ENCODE peak calls at places on chromosome 11, in four cellular contexts. One of them, this sample, is unnamed.

GRCh38 chr11:3157381-3158130 is 7.6 kb downstream of the OSBPL5 start:
- DNase-seq in HCT116: no peak
- DNase-seq in KBM-7: no peak
- DNase-seq in T follicular helper cell: no peak
- DNase-seq in this sample: no peak

GRCh38 chr11:22666700-22667439 is 459 bp downstream of the GAS2 start:
- DNase-seq in HCT116: no peak
- DNase-seq in KBM-7: no peak
- DNase-seq in T follicular helper cell: no peak
- DNase-seq in this sample: no peak

GRCh38 chr11:134405841-134406240 is 6.2 kb downstream of the B3GAT1 start:
- DNase-seq in KBM-7: no peak
- DNase-seq in HCT116: no peak
- DNase-seq in T follicular helper cell: no peak
- DNase-seq in this sample: no peak

GRCh38 chr11:93143186-93143585 is 54.6 kb downstream of the SLC36A4 start:
- DNase-seq in HCT116: no peak
- DNase-seq in T follicular helper cell: no peak
- DNase-seq in KBM-7: no peak
- DNase-seq in this sample: no peak

GRCh38 chr11:26901162-26901561 is 92.8 kb upstream of the FIBIN start:
- DNase-seq in T follicular helper cell: no peak
- DNase-seq in KBM-7: no peak
- DNase-seq in HCT116: no peak
- DNase-seq in this sample: no peak

GRCh38 chr11:74463216-74463615 is 4.1 kb downstream of the KCNE3 start:
- DNase-seq in T follicular helper cell: no peak
- DNase-seq in HCT116: no peak
- DNase-seq in KBM-7: no peak
- DNase-seq in this sample: no peak

GRCh38 chr11:2580444-2581050 is 119.2 kb downstream of the KCNQ1OT1 start:
- DNase-seq in HCT116: no peak
- DNase-seq in T follicular helper cell: no peak
- DNase-seq in KBM-7: no peak
- DNase-seq in this sample: no peak

GRCh38 chr11:44256673-44257291 is 53.2 kb downstream of the ALX4 start:
- DNase-seq in KBM-7: no peak
- DNase-seq in HCT116: no peak
- DNase-seq in T follicular helper cell: no peak
- DNase-seq in this sample: no peak

GRCh38 chr11:71454470-71455113 is 1.6 kb downstream of the NADSYN1 start:
- DNase-seq in HCT116: no peak
- DNase-seq in KBM-7: no peak
- DNase-seq in T follicular helper cell: peak; percentile 39
- DNase-seq in this sample: no peak

GRCh38 chr11:132519226-132519860 is 1013.0 kb downstream of the OPCML start:
- DNase-seq in T follicular helper cell: no peak
- DNase-seq in HCT116: no peak
- DNase-seq in KBM-7: no peak
- DNase-seq in this sample: no peak

GRCh38 chr11:72037554-72038311 is 39.0 kb downstream of the IL18BP start:
- DNase-seq in HCT116: no peak
- DNase-seq in KBM-7: no peak
- DNase-seq in T follicular helper cell: no peak
- DNase-seq in this sample: no peak

GRCh38 chr11:76205252-76206076 is 838 bp downstream of the WNT11 start:
- DNase-seq in T follicular helper cell: no peak
- DNase-seq in HCT116: no peak
- DNase-seq in KBM-7: no peak
- DNase-seq in this sample: no peak

GRCh38 chr11:123216249-123216648 is 21.2 kb upstream of the CLMP start:
- DNase-seq in KBM-7: no peak
- DNase-seq in T follicular helper cell: no peak
- DNase-seq in HCT116: no peak
- DNase-seq in this sample: no peak

GRCh38 chr11:83409891-83410290 is 123.7 kb upstream of the CCDC90B start:
- DNase-seq in KBM-7: no peak
- DNase-seq in T follicular helper cell: no peak
- DNase-seq in HCT116: no peak
- DNase-seq in this sample: no peak

GRCh38 chr11:57424137-57424801 is 2.7 kb downstream of the SLC43A3 start:
- DNase-seq in HCT116: no peak
- DNase-seq in T follicular helper cell: no peak
- DNase-seq in KBM-7: no peak
- DNase-seq in this sample: no peak

GRCh38 chr11:132088551-132088950 is 718.1 kb downstream of the NTM start:
- DNase-seq in KBM-7: peak; percentile 6
- DNase-seq in HCT116: no peak
- DNase-seq in T follicular helper cell: no peak
- DNase-seq in this sample: no peak

GRCh38 chr11:30908857-30909256 is 322.7 kb upstream of the MPPED2 start:
- DNase-seq in HCT116: no peak
- DNase-seq in KBM-7: no peak
- DNase-seq in T follicular helper cell: no peak
- DNase-seq in this sample: no peak

GRCh38 chr11:41245704-41246398 is 213.6 kb downstream of the LRRC4C start:
- DNase-seq in KBM-7: no peak
- DNase-seq in T follicular helper cell: no peak
- DNase-seq in HCT116: no peak
- DNase-seq in this sample: no peak

GRCh38 chr11:76579047-76579751 is 91.3 kb downstream of the LRRC32 start:
- DNase-seq in HCT116: no peak
- DNase-seq in KBM-7: no peak
- DNase-seq in T follicular helper cell: no peak
- DNase-seq in this sample: no peak

GRCh38 chr11:87076874-87077429 is 39.2 kb downstream of the TMEM135 start:
- DNase-seq in T follicular helper cell: no peak
- DNase-seq in HCT116: no peak
- DNase-seq in KBM-7: no peak
- DNase-seq in this sample: no peak

GRCh38 chr11:120432056-120433018 is 79.2 kb upstream of the GRIK4 start:
- DNase-seq in T follicular helper cell: no peak
- DNase-seq in HCT116: peak; percentile 97
- DNase-seq in KBM-7: peak; percentile 9
- DNase-seq in this sample: peak; percentile 85

GRCh38 chr11:83157755-83158473 is 983 bp downstream of the PCF11 start:
- DNase-seq in KBM-7: peak; percentile 91
- DNase-seq in HCT116: no peak
- DNase-seq in T follicular helper cell: peak; percentile 34
- DNase-seq in this sample: peak; percentile 61

GRCh38 chr11:69666752-69667536 is 8.2 kb downstream of the LTO1 start:
- DNase-seq in KBM-7: no peak
- DNase-seq in HCT116: no peak
- DNase-seq in T follicular helper cell: no peak
- DNase-seq in this sample: no peak

GRCh38 chr11:14809466-14809865 is 82.6 kb downstream of the CYP2R1 start:
- DNase-seq in T follicular helper cell: no peak
- DNase-seq in HCT116: no peak
- DNase-seq in KBM-7: no peak
- DNase-seq in this sample: no peak

GRCh38 chr11:83044958-83045712 is 26.6 kb downstream of the RAB30 start:
- DNase-seq in T follicular helper cell: no peak
- DNase-seq in HCT116: no peak
- DNase-seq in KBM-7: no peak
- DNase-seq in this sample: peak; percentile 86

GRCh38 chr11:72726266-72727220 is 25.7 kb downstream of the ARAP1 start:
- DNase-seq in HCT116: no peak
- DNase-seq in T follicular helper cell: no peak
- DNase-seq in KBM-7: no peak
- DNase-seq in this sample: no peak

GRCh38 chr11:19281555-19281954 is 40.8 kb upstream of the E2F8 start:
- DNase-seq in HCT116: no peak
- DNase-seq in KBM-7: no peak
- DNase-seq in T follicular helper cell: no peak
- DNase-seq in this sample: no peak

GRCh38 chr11:16902182-16902581 is 112.0 kb downstream of the PLEKHA7 start:
- DNase-seq in T follicular helper cell: no peak
- DNase-seq in HCT116: peak; percentile 48
- DNase-seq in KBM-7: no peak
- DNase-seq in this sample: no peak

GRCh38 chr11:34379081-34379480 is 21.3 kb upstream of the ABTB2 start:
- DNase-seq in T follicular helper cell: no peak
- DNase-seq in HCT116: no peak
- DNase-seq in KBM-7: peak; percentile 80
- DNase-seq in this sample: no peak

GRCh38 chr11:127056338-127056971 is 55.9 kb upstream of the KIRREL3 start:
- DNase-seq in T follicular helper cell: no peak
- DNase-seq in KBM-7: no peak
- DNase-seq in HCT116: no peak
- DNase-seq in this sample: no peak

GRCh38 chr11:126816655-126817054 is 183.9 kb downstream of the KIRREL3 start:
- DNase-seq in T follicular helper cell: no peak
- DNase-seq in HCT116: no peak
- DNase-seq in KBM-7: peak; percentile 22
- DNase-seq in this sample: no peak

GRCh38 chr11:2268911-2269600 is 1.3 kb downstream of the ASCL2 start:
- DNase-seq in T follicular helper cell: no peak
- DNase-seq in HCT116: no peak
- DNase-seq in KBM-7: peak; percentile 57
- DNase-seq in this sample: no peak

GRCh38 chr11:57800444-57801184 is 39.0 kb downstream of the CTNND1 start:
- DNase-seq in HCT116: peak; percentile 51
- DNase-seq in KBM-7: peak; percentile 86
- DNase-seq in T follicular helper cell: no peak
- DNase-seq in this sample: peak; percentile 88

GRCh38 chr11:17401316-17401715 is 12.9 kb upstream of the KCNJ11 start:
- DNase-seq in T follicular helper cell: no peak
- DNase-seq in HCT116: no peak
- DNase-seq in KBM-7: no peak
- DNase-seq in this sample: no peak

GRCh38 chr11:8604078-8604723 is 10.2 kb upstream of the STK33 start:
- DNase-seq in KBM-7: peak; percentile 75
- DNase-seq in HCT116: peak; percentile 63
- DNase-seq in T follicular helper cell: no peak
- DNase-seq in this sample: peak; percentile 97

GRCh38 chr11:59582006-59582405 is 33.6 kb downstream of the OSBP start:
- DNase-seq in KBM-7: no peak
- DNase-seq in HCT116: no peak
- DNase-seq in T follicular helper cell: no peak
- DNase-seq in this sample: no peak

GRCh38 chr11:42239102-42239501 is 779.6 kb upstream of the LRRC4C start:
- DNase-seq in KBM-7: no peak
- DNase-seq in T follicular helper cell: no peak
- DNase-seq in HCT116: no peak
- DNase-seq in this sample: no peak

GRCh38 chr11:119493712-119494111 is 70.7 kb upstream of the THY1 start:
- DNase-seq in T follicular helper cell: no peak
- DNase-seq in HCT116: no peak
- DNase-seq in KBM-7: peak; percentile 27
- DNase-seq in this sample: no peak

GRCh38 chr11:74319139-74319538 is 7.7 kb upstream of the P4HA3 start:
- DNase-seq in KBM-7: no peak
- DNase-seq in T follicular helper cell: no peak
- DNase-seq in HCT116: no peak
- DNase-seq in this sample: peak; percentile 77

GRCh38 chr11:64245797-64246623 is 733 bp downstream of the PPP1R14B start:
- DNase-seq in T follicular helper cell: peak; percentile 49
- DNase-seq in KBM-7: peak; percentile 65
- DNase-seq in HCT116: no peak
- DNase-seq in this sample: peak; percentile 91